ENCODE peak calls at places on chromosome 10, in five cellular contexts. E is neural progenitor cell, L is pancreas, J is heart right ventricle, W is foreskin keratinocyte. I is an unnamed sample.

GRCh38 chr10:22479419-22479818 is 134.1 kb downstream of the SPAG6 start:
- DNase-seq in E (no peak), L (no peak), J (peak), W (no peak), I (no peak)

GRCh38 chr10:97127960-97128850 is 57.6 kb downstream of the SLIT1 start:
- DNase-seq in E (no peak), L (no peak), J (no peak), W (no peak), I (no peak)

GRCh38 chr10:62082729-62083412 is 181.4 kb downstream of the ARID5B start:
- DNase-seq in E (no peak), L (no peak), J (no peak), W (peak), I (peak)

GRCh38 chr10:95438781-95439180 is 122.4 kb downstream of the SORBS1 start:
- DNase-seq in E (no peak), L (no peak), J (no peak), W (no peak), I (no peak)

GRCh38 chr10:96614515-96614914 is 27.7 kb upstream of the TM9SF3 start:
- DNase-seq in E (no peak), L (no peak), J (no peak), W (peak), I (no peak)

GRCh38 chr10:100100651-100101525 is 19.2 kb upstream of the CPN1 start:
- DNase-seq in E (peak), L (no peak), J (no peak), W (no peak), I (no peak)

GRCh38 chr10:100186813-100187212 is 984 bp upstream of the ERLIN1 start:
- DNase-seq in E (peak), L (no peak), J (no peak), W (no peak), I (no peak)

GRCh38 chr10:71727429-71728217 is 8.0 kb upstream of the C10orf105 start:
- DNase-seq in E (no peak), L (peak), J (peak), W (no peak), I (peak)

GRCh38 chr10:109374215-109374614 is 549.1 kb downstream of the XPNPEP1 start:
- DNase-seq in E (no peak), L (no peak), J (no peak), W (no peak), I (no peak)

GRCh38 chr10:86837663-86838062 is 81.2 kb downstream of the BMPR1A start:
- DNase-seq in E (peak), L (no peak), J (no peak), W (no peak), I (no peak)

GRCh38 chr10:118568327-118568848 is 27.1 kb downstream of the PRLHR start:
- DNase-seq in E (peak), L (peak), J (no peak), W (no peak), I (peak)

GRCh38 chr10:82968533-82968932 is 1093.5 kb downstream of the NRG3 start:
- DNase-seq in E (no peak), L (no peak), J (no peak), W (no peak), I (no peak)

GRCh38 chr10:99530108-99531025 is 2.4 kb upstream of the NKX2-3 start:
- DNase-seq in E (peak), L (no peak), J (no peak), W (no peak), I (no peak)

GRCh38 chr10:43045246-43045621 is 31.6 kb upstream of the RET start:
- DNase-seq in E (no peak), L (no peak), J (no peak), W (no peak), I (no peak)
- H3K27ac ChIP-seq in E (no peak), L (no peak), J (no peak), W (no peak), I (no peak)

GRCh38 chr10:28738200-28738599 is 60.9 kb downstream of the BAMBI start:
- DNase-seq in E (no peak), L (no peak), J (no peak), W (no peak), I (no peak)
- TF ChIP-seq CTCF in E (peak), L (no peak), J (no peak), W (no peak), I (no peak)

DNA sequence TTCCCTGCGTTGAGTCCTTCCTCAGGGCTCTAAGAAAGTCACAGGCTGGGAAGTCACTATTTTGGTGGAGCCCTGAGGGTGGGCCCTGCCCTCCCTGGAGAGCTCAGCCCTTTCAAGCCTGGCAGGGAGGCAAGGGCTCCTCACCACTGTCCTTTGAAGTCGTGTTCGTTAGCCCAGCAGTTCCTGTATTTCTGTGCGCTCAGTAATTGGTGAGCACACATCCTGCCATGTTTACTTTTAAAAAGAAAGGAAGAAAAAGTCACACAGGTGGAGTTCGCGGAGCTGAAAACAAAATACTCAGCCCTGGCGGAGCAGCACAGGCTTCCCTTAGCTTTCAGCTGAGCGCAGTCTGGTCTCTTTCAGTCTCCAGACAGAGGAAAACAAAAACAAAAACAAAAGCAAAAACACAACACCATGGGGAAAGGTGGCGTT is 37.1 kb downstream of the PRKCQ start:
- DNase-seq in E (no peak), L (no peak), J (no peak), W (no peak), I (peak)
- H3K27ac ChIP-seq in E (no peak), L (no peak), J (no peak), W (no peak), I (peak)

DNA sequence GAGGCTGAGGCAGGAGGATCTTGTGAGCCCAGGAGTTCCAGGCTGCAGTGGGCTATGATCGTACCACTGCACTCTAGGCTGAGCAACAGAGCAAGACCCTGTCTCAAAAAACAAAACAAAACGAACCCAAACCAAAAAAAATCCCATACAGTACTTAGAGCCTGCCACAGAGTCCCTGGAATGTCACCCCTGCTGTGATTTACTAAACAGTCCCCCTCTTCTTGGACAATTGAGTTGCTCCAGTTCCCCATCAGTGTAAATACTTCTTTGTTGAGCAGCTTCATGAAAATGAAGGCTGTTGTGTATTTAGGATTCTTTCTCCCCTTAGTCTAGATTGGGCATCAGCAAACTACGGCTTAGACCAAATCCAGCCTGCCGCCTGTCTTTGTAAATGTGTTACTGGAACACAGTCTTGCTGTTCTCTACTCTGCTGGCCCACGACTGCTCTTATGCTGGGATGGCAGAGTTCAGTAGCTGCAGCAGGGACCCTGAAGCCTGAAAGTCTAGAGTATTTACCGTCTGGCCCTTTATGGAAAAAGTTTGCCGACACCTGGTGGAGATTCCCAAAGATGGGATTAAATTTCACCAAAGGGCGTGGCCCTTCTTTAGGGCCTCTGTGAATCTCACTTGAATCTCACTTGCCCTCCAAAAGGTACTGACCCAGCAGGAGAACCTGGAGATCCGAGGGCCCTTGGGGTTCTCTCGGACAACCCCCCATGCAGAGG is 57.8 kb downstream of the PALD1 start:
- DNase-seq in E (peak), L (no peak), J (no peak), W (no peak), I (no peak)
- TF ChIP-seq CTCF in E (no peak), L (no peak), J (no peak), W (peak), I (no peak)

DNA sequence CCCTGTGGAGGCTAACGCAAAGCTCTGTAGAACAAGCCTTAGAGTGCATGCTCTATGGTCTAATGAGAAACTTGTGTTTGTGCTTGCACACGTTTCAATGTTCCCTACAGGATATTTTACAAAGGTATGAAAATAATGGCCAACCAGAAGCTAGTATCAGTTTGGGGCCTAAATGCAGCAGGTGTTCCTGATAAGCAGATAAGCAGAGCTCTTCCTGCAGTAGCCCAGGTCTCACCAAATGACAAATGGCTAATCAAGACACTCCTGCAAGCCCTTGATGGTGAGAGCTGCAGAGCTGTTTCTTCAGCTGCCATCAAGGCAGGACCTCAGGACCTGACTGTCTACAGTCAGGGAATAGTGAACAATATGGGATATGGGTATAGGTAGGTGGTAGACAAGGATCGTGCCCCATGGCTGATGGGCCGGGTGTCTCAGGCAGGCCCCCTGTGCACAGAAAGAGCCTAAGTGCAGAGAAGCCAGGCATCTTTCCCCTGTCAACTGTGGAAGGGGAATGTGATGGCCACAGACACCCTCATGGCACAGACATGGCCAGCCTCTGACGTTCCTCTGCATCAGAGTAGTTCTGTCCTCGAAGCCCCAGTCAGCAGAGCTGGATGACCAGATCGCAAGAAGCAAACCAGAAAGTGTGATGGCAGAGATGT is 23.2 kb upstream of the RASSF4 start:
- DNase-seq in E (no peak), L (no peak), J (no peak), W (no peak), I (no peak)
- H3K27ac ChIP-seq in E (no peak), L (peak), J (peak), W (no peak), I (no peak)

GRCh38 chr10:60916025-60916424 is 28.0 kb downstream of the RHOBTB1 start:
- DNase-seq in E (no peak), L (no peak), J (no peak), W (no peak), I (no peak)
- TF ChIP-seq CTCF in E (peak), L (no peak), J (no peak), W (no peak), I (no peak)

GRCh38 chr10:3946234-3947229 is 161.5 kb upstream of the KLF6 start:
- DNase-seq in E (no peak), L (no peak), J (no peak), W (no peak), I (no peak)

GRCh38 chr10:3942930-3943489 is 158.0 kb upstream of the KLF6 start:
- DNase-seq in E (no peak), L (no peak), J (no peak), W (no peak), I (no peak)

GRCh38 chr10:3943695-3944257 is 158.8 kb upstream of the KLF6 start:
- DNase-seq in E (no peak), L (no peak), J (no peak), W (no peak), I (no peak)

GRCh38 chr10:3945026-3945425 is 160.0 kb upstream of the KLF6 start:
- DNase-seq in E (no peak), L (no peak), J (no peak), W (no peak), I (no peak)

DNA sequence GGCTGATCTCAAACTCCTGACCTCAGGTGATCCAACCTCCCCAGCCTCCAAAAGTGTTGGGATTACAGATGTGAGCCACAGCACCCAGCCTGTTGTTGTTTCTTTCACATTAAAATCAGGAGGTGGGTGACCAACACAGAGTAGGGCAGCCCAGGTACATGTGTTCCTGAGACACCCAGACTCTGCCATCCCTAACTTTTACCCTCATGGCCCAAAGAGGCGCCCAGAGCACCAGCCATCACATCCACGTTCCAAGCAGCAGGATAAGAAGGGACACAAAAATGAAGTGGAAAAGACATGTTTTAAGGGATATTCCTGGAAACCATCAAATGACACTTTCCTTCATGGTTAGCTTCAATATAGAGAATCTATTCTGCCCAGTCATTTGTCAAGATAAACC is 159.6 kb upstream of the KLF6 start:
- DNase-seq in E (no peak), L (no peak), J (no peak), W (no peak), I (no peak)
- H3K27ac ChIP-seq in E (no peak), L (no peak), J (no peak), W (no peak), I (no peak)

DNA sequence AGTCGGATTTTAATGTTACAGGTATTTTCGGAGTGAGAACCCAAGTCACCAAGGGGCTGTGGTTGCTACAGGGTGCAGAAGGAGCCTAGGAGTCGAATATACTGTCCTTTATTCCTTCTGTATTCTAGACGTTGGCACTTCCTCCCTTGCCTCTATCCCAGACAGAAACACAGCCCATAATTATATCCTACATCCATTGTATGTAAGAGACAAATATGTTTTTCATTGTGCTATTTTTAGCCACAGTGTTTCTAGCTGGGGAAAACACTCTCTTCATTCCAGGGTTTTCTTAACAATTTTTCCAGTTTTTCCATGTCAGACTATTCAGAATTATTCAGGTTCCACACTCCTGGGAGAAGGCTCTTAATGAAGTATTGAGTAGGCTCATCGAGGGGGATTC is 32.6 kb downstream of the KIAA1217 start:
- DNase-seq in E (no peak), L (no peak), J (no peak), W (no peak), I (no peak)
- TF ChIP-seq CTCF in E (no peak), L (no peak), J (no peak), W (no peak), I (no peak)

GRCh38 chr10:121527690-121528089 is 70.6 kb downstream of the FGFR2 start:
- DNase-seq in E (peak), L (no peak), J (no peak), W (peak), I (no peak)

GRCh38 chr10:121531830-121532178 is 66.4 kb downstream of the FGFR2 start:
- DNase-seq in E (no peak), L (no peak), J (no peak), W (no peak), I (no peak)

GRCh38 chr10:121532465-121532864 is 65.8 kb downstream of the FGFR2 start:
- DNase-seq in E (peak), L (no peak), J (no peak), W (no peak), I (no peak)

GRCh38 chr10:121530481-121531075 is 67.7 kb downstream of the FGFR2 start:
- DNase-seq in E (no peak), L (no peak), J (no peak), W (no peak), I (no peak)

GRCh38 chr10:121531076-121531829 is 67.0 kb downstream of the FGFR2 start:
- DNase-seq in E (peak), L (peak), J (no peak), W (no peak), I (no peak)
- H3K27ac ChIP-seq in E (no peak), L (peak), J (no peak), W (no peak), I (no peak)

I was measured in CD4-positive, alpha-beta T cell.